ENCODE peak calls at places on chromosomes 7 and 10, in seven cellular contexts. T is Karpas-422; I is hepatocyte; L is HepG2; O is transverse colon; E is endothelial cell of umbilical vein; U is CD8-positive, alpha-beta memory T cell. X is an unnamed sample. For H3K4me1, the result is how much of the 10 kb centered on the place peaks cover.

GRCh38 chr10:29590598-29591415 is 44.0 kb downstream of the SVIL start:
- DNase-seq in T (peak), I (peak), L (peak), O (no peak), E (no peak), U (peak), X (peak)

GRCh38 chr7:69624842-69625637 is 26.8 kb downstream of the AUTS2 start:
- DNase-seq in T (no peak), I (no peak), L (no peak), O (no peak), E (no peak), U (no peak), X (no peak)

GRCh38 chr10:51403522-51403921 is 295.9 kb downstream of the CSTF2T start:
- DNase-seq in T (no peak), I (no peak), L (no peak), O (no peak), E (no peak), U (no peak), X (no peak)

GRCh38 chr7:82506208-82506607 is 62.6 kb upstream of the CACNA2D1 start:
- DNase-seq in T (no peak), I (no peak), L (no peak), O (no peak), E (no peak), U (no peak), X (no peak)

GRCh38 chr10:7119325-7120015 is 291.4 kb downstream of the SFMBT2 start:
- DNase-seq in T (no peak), I (no peak), L (no peak), O (no peak), E (no peak), U (no peak), X (no peak)

GRCh38 chr7:38283809-38284208 is 10.4 kb upstream of the TARP start:
- DNase-seq in T (no peak), I (no peak), L (no peak), O (no peak), E (no peak), U (no peak), X (no peak)

GRCh38 chr7:80533287-80533686 is 21.4 kb upstream of the GNAT3 start:
- DNase-seq in T (no peak), I (no peak), L (no peak), O (no peak), E (no peak), U (no peak), X (no peak)

GRCh38 chr7:44120395-44120794 is 3.0 kb downstream of the POLD2 start:
- DNase-seq in T (no peak), I (no peak), L (no peak), O (no peak), E (no peak), U (no peak), X (no peak)

GRCh38 chr7:113291058-113291457 is 172.7 kb upstream of the SMIM30 start:
- DNase-seq in T (no peak), I (no peak), L (no peak), O (no peak), E (no peak), U (no peak), X (no peak)

GRCh38 chr10:103693812-103694205 is 161.6 kb downstream of the SH3PXD2A start:
- DNase-seq in T (no peak), I (no peak), L (no peak), O (no peak), E (no peak), U (no peak), X (no peak)

GRCh38 chr7:111183373-111183772 is 92.4 kb downstream of the LRRN3 start:
- DNase-seq in T (no peak), I (no peak), L (no peak), O (no peak), E (no peak), U (no peak), X (no peak)

GRCh38 chr7:2944729-2945128 is 98.9 kb downstream of the CARD11 start:
- DNase-seq in T (no peak), I (no peak), L (no peak), O (no peak), E (no peak), U (no peak), X (no peak)
- H3K4me1 ChIP-seq in T (under half), I (under half), L (under half), O (under half), E (under half), U (under half), X (under half)

DNA sequence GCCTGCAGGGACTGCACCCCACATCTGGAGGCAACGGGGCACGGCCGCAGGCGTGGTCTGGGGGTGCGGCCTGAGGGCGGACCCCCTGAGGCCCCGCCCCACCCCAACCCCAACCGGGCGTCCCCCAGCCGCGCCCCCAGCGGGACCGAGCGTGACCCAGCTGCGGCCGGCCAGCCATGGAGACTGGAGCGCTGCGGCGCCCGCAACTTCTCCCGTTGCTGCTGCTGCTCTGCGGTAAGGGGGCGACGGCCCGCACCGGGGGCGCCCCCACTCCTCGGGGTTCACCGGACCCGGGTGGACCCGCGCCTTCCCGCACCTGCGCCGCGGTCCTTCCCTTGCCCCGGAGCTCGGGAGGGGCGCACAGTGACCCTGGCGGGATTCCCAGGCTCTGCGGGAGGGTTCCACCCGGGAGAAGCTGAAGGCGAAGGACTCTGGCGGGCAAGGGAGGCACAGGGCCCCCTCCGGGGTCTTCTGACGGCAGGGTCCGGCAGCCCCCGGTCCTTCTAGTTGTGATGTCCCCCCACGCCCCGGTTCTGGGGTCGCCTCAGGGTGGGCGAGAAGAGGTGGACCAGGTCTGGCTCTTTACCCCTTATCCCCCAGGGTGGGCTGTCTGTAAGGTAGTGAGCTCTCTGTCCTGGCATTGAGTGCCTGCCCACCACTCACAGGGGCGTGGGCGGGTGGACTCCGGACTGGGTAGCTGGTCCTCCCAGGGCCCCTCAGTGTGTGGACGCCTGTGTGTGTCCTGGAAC is at the start of gene RAMP3:
- DNase-seq in T (no peak), I (no peak), L (no peak), O (no peak), E (no peak), U (no peak), X (no peak)
- H3K4me3 ChIP-seq in T (no peak), I (no peak), L (no peak), O (peak), E (no peak), U (no peak), X (no peak)

GRCh38 chr7:29000346-29000745 is 42.2 kb upstream of the TRIL start:
- DNase-seq in T (peak), I (no peak), L (no peak), O (no peak), E (no peak), U (no peak), X (no peak)
- H3K27ac ChIP-seq in T (no peak), I (no peak), L (no peak), O (no peak), E (no peak), U (no peak), X (no peak)

GRCh38 chr7:42253316-42253715 is 16.3 kb upstream of the GLI3 start:
- DNase-seq in T (no peak), I (no peak), L (no peak), O (no peak), E (no peak), U (no peak), X (no peak)
- H3K4me1 ChIP-seq in T (under half), I (under half), L (under half), O (under half), E (under half), U (under half), X (under half)

GRCh38 chr10:60205741-60206140 is 183.9 kb downstream of the ANK3 start:
- DNase-seq in T (no peak), I (no peak), L (no peak), O (no peak), E (no peak), U (no peak), X (no peak)

GRCh38 chr10:60206735-60207134 is 182.9 kb downstream of the ANK3 start:
- DNase-seq in T (no peak), I (peak), L (no peak), O (peak), E (no peak), U (no peak), X (no peak)

GRCh38 chr10:60209874-60210584 is 179.6 kb downstream of the ANK3 start:
- DNase-seq in T (no peak), I (no peak), L (no peak), O (no peak), E (peak), U (no peak), X (no peak)

GRCh38 chr10:60208676-60209269 is 180.9 kb downstream of the ANK3 start:
- DNase-seq in T (peak), I (peak), L (peak), O (no peak), E (peak), U (no peak), X (no peak)

GRCh38 chr10:60207894-60208293 is 181.8 kb downstream of the ANK3 start:
- DNase-seq in T (no peak), I (no peak), L (no peak), O (no peak), E (no peak), U (no peak), X (no peak)
- H3K4me3 ChIP-seq in T (no peak), I (no peak), L (no peak), O (no peak), E (no peak), U (no peak), X (no peak)

GRCh38 chr10:79129361-79129997 is 60.7 kb downstream of the ZMIZ1 start:
- DNase-seq in T (no peak), I (peak), L (peak), O (no peak), E (peak), U (no peak), X (no peak)

GRCh38 chr10:79131730-79132644 is 63.2 kb downstream of the ZMIZ1 start:
- DNase-seq in T (no peak), I (no peak), L (no peak), O (no peak), E (no peak), U (no peak), X (no peak)

GRCh38 chr10:79130846-79131245 is 62.1 kb downstream of the ZMIZ1 start:
- DNase-seq in T (no peak), I (no peak), L (no peak), O (no peak), E (no peak), U (no peak), X (no peak)

GRCh38 chr10:79128923-79129305 is 60.1 kb downstream of the ZMIZ1 start:
- DNase-seq in T (no peak), I (no peak), L (no peak), O (no peak), E (peak), U (no peak), X (no peak)

DNA sequence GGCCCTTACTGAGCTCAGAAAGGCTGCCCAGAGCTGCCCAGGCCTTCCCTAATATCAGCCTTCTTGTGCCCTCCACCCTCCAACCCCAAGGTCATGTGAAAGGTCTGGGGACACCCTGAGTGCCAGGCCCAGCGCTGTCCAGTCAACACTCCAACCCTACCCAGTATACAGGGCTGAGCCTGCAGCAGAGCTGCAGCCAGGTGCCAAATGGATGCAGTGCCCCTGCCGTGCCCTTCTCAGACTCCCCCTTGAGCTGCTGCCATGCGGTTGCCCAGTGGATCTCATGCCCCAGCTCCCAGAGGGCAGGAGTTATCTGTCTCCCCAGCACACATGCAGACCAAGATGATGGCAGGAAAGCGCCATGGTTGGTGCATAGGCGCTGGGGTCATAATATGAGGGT is 61.5 kb downstream of the ZMIZ1 start:
- DNase-seq in T (no peak), I (no peak), L (no peak), O (no peak), E (no peak), U (no peak), X (no peak)
- H3K27ac ChIP-seq in T (no peak), I (no peak), L (no peak), O (no peak), E (peak), U (no peak), X (no peak)

GRCh38 chr7:121623130-121623872 is 227.2 kb upstream of the FAM3C start:
- DNase-seq in T (no peak), I (no peak), L (no peak), O (no peak), E (no peak), U (no peak), X (no peak)
- H3K4me1 ChIP-seq in T (under half), I (under half), L (under half), O (under half), E (under half), U (under half), X (under half)